ENCODE peak calls at places on chromosomes 3 and 15, in nine cellular contexts. F is heart left ventricle, O is upper lobe of left lung, L is cardiac muscle cell, P is fibroblast of lung, Q is ovary, J is right atrium auricular region, W is left lung, E is GM12878. C is an unnamed sample. For H3K27me3, the result is how much of the 10 kb centered on the place peaks cover.

GRCh38 chr3:25652921-25653320 is 11.8 kb downstream of the TOP2B start:
- DNase-seq in F (no peak), O (no peak), L (no peak), P (peak), Q (no peak), J (no peak), W (no peak), E (no peak), C (no peak)

GRCh38 chr15:80367094-80367493 is 37.1 kb upstream of the ARNT2 start:
- DNase-seq in F (no peak), O (no peak), L (peak), P (no peak), Q (no peak), J (no peak), W (no peak), E (no peak), C (no peak)

GRCh38 chr3:14343338-14344112 is 58.9 kb upstream of the SLC6A6 start:
- DNase-seq in F (no peak), O (no peak), L (no peak), P (peak), Q (no peak), J (no peak), W (no peak), E (no peak), C (no peak)

GRCh38 chr3:135263331-135263730 is 468.3 kb downstream of the EPHB1 start:
- DNase-seq in F (no peak), O (no peak), L (no peak), P (no peak), Q (no peak), J (no peak), W (no peak), E (no peak), C (no peak)

GRCh38 chr15:48866141-48866563 is 11.8 kb upstream of the EID1 start:
- DNase-seq in F (no peak), O (no peak), L (no peak), P (peak), Q (no peak), J (no peak), W (no peak), E (no peak), C (no peak)

GRCh38 chr3:66998075-66998898 is at the start of gene KBTBD8:
- DNase-seq in F (peak), O (peak), L (peak), P (peak), Q (peak), J (peak), W (peak), E (peak), C (peak)

GRCh38 chr3:159364511-159364910 is 562.7 kb downstream of the MFSD1 start:
- DNase-seq in F (no peak), O (no peak), L (no peak), P (no peak), Q (no peak), J (no peak), W (no peak), E (no peak), C (no peak)

GRCh38 chr3:167691366-167691765 is 37.6 kb upstream of the WDR49 start:
- DNase-seq in F (no peak), O (no peak), L (no peak), P (no peak), Q (no peak), J (no peak), W (no peak), E (peak), C (no peak)

GRCh38 chr15:98146031-98146430 is 185.5 kb downstream of the ARRDC4 start:
- DNase-seq in F (no peak), O (no peak), L (no peak), P (no peak), Q (no peak), J (no peak), W (no peak), E (no peak), C (no peak)

GRCh38 chr15:61994216-61994615 is 66.0 kb downstream of the VPS13C start:
- DNase-seq in F (no peak), O (no peak), L (no peak), P (peak), Q (no peak), J (no peak), W (no peak), E (no peak), C (no peak)

GRCh38 chr3:12929801-12930200 is 88.4 kb upstream of the RPL32 start:
- DNase-seq in F (no peak), O (no peak), L (no peak), P (no peak), Q (no peak), J (no peak), W (no peak), E (no peak), C (no peak)

GRCh38 chr3:64685800-64686445 is 1.9 kb downstream of the ADAMTS9 start:
- DNase-seq in F (peak), O (peak), L (peak), P (peak), Q (peak), J (peak), W (peak), E (no peak), C (peak)

GRCh38 chr3:112304611-112305010 is 10.6 kb upstream of the SLC9C1 start:
- DNase-seq in F (no peak), O (no peak), L (peak), P (peak), Q (no peak), J (no peak), W (no peak), E (no peak), C (no peak)
- TF ChIP-seq CTCF in F (peak), O (no peak), L (peak), P (peak), Q (no peak), J (peak), W (no peak), E (peak), C (no peak)

GRCh38 chr15:67832031-67832551 is 6.8 kb downstream of the SKOR1 start:
- DNase-seq in F (no peak), O (no peak), L (no peak), P (no peak), Q (no peak), J (no peak), W (no peak), E (no peak), C (no peak)

GRCh38 chr15:67834249-67834592 is 5.6 kb downstream of the RNU6-1 start:
- DNase-seq in F (no peak), O (no peak), L (no peak), P (no peak), Q (no peak), J (no peak), W (no peak), E (no peak), C (no peak)

GRCh38 chr15:67831363-67831762 is 6.1 kb downstream of the SKOR1 start:
- DNase-seq in F (no peak), O (no peak), L (no peak), P (no peak), Q (no peak), J (no peak), W (no peak), E (no peak), C (no peak)

GRCh38 chr15:67833504-67834248 is 6.2 kb downstream of the RNU6-1 start:
- DNase-seq in F (no peak), O (peak), L (peak), P (no peak), Q (no peak), J (peak), W (no peak), E (no peak), C (no peak)

GRCh38 chr15:67832965-67833503 is 6.8 kb downstream of the RNU6-1 start:
- DNase-seq in F (no peak), O (no peak), L (peak), P (no peak), Q (no peak), J (no peak), W (no peak), E (no peak), C (no peak)
- H3K27me3 ChIP-seq in F (half or more), O (half or more), L (half or more), P (half or more), Q (under half), J (half or more), W (half or more), E (under half), C (half or more)

GRCh38 chr3:190883973-190884832 is 21.7 kb upstream of the GMNC start:
- DNase-seq in F (no peak), O (no peak), L (peak), P (peak), Q (peak), J (no peak), W (no peak), E (no peak), C (no peak)

GRCh38 chr3:190877925-190878324 is 15.4 kb upstream of the GMNC start:
- DNase-seq in F (no peak), O (no peak), L (no peak), P (no peak), Q (no peak), J (no peak), W (no peak), E (no peak), C (no peak)

GRCh38 chr3:190886945-190887344 is 24.5 kb upstream of the GMNC start:
- DNase-seq in F (no peak), O (no peak), L (no peak), P (peak), Q (no peak), J (no peak), W (no peak), E (no peak), C (no peak)

GRCh38 chr3:190883141-190883540 is 20.6 kb upstream of the GMNC start:
- DNase-seq in F (no peak), O (no peak), L (no peak), P (no peak), Q (no peak), J (no peak), W (no peak), E (no peak), C (no peak)
- H3K4me3 ChIP-seq in F (no peak), O (no peak), L (no peak), P (no peak), Q (no peak), J (no peak), W (no peak), E (no peak), C (no peak)

DNA sequence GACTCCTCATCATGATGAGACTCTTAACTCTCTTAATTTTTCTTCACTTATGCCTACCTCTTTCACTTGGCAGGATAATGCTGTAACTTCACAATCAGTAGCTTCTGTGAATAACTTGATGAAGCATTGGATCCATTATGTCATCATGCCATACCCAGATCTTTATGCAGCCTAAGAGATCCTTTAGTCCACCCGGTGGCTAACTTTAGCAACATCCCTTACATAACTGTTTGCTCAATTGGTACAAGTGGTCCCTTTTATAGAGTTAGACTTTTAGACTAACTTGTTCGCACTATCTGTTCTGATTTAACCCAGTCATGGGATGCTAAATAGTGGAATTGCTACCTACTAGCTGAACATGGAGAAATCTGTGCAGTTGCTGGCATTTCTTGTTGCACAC is 184.5 kb downstream of the USP13 start:
- DNase-seq in F (no peak), O (no peak), L (no peak), P (no peak), Q (no peak), J (no peak), W (no peak), E (no peak), C (no peak)
- TF ChIP-seq CTCF in F (no peak), O (no peak), L (peak), P (no peak), Q (no peak), J (no peak), W (no peak), E (no peak), C (no peak)

DNA sequence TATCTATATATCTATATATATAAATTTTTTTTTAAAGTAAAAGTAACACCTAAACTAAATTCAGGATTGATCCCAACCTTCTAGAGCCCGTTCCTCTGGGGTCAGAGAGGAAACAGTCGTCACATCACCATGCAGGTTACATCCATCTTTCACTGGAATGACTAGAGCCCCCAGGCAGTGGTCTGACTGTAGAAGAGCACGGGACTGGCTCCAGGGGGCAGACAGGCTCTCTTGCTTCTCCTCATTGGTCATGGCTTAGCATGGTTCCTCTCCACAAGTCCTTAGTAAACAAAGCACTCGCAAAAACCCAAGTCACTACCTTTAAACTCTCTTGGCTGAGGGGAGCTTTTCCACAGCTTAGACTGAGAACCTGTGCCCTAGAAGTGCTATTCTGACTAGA is 110.5 kb downstream of the NR2F2 start:
- DNase-seq in F (no peak), O (no peak), L (no peak), P (no peak), Q (no peak), J (no peak), W (no peak), E (no peak), C (no peak)
- H3K27me3 ChIP-seq in F (under half), O (under half), L (under half), P (under half), Q (under half), J (under half), W (under half), E (under half), C (under half)

C was measured in lower lobe of right lung.